ENCODE peak calls at places on chromosomes 2 and 18, in eight cellular contexts. G is AG08395, F is NCI-H1417, L is cardiac septum, Z is left cardiac atrium, K is iris pigment epithelial cell, C is uterus, I is caudate nucleus. S is an unnamed sample.

GRCh38 chr18:2502880-2503279 is 68.4 kb downstream of the METTL4 start:
- DNase-seq in C (no peak), I (no peak), F (no peak), K (no peak), Z (no peak), L (no peak), G (no peak), S (no peak)

GRCh38 chr2:102024410-102024809 is 32.6 kb downstream of the IL1R2 start:
- DNase-seq in F (no peak), G (no peak), I (no peak), L (no peak), C (no peak), Z (no peak), K (no peak), S (no peak)

GRCh38 chr18:46469186-46469915 is 187.7 kb downstream of the LOXHD1 start:
- DNase-seq in L (no peak), G (no peak), K (no peak), C (no peak), F (peak), I (no peak), Z (no peak), S (no peak)

GRCh38 chr2:239468491-239469017 is 67.7 kb upstream of the HDAC4 start:
- DNase-seq in G (no peak), I (no peak), Z (no peak), K (no peak), C (no peak), L (peak), F (no peak), S (no peak)

GRCh38 chr2:171141320-171141719 is 19.4 kb downstream of the TLK1 start:
- DNase-seq in G (peak), C (no peak), K (peak), F (no peak), I (no peak), Z (no peak), L (no peak), S (no peak)

GRCh38 chr2:27133195-27133875 is 1.1 kb downstream of the PREB start:
- DNase-seq in K (no peak), L (no peak), C (no peak), I (peak), Z (no peak), G (no peak), F (no peak), S (no peak)

GRCh38 chr2:172299741-172300140 is 127.6 kb upstream of the ITGA6 start:
- DNase-seq in G (peak), C (no peak), L (no peak), I (no peak), K (no peak), F (peak), Z (no peak), S (no peak)

GRCh38 chr2:40097691-40098376 is 318.8 kb upstream of the THUMPD2 start:
- DNase-seq in K (peak), I (no peak), G (peak), F (peak), L (no peak), Z (no peak), C (no peak), S (no peak)

GRCh38 chr2:66578067-66578852 is 143.3 kb downstream of the MEIS1 start:
- DNase-seq in K (no peak), G (no peak), C (peak), L (no peak), I (no peak), Z (no peak), F (peak), S (no peak)

GRCh38 chr18:51132256-51132935 is 65.1 kb downstream of the MEX3C start:
- DNase-seq in K (no peak), G (no peak), Z (no peak), C (no peak), I (no peak), F (no peak), L (peak), S (no peak)

GRCh38 chr2:239955086-239955988 is 69.8 kb downstream of the NDUFA10 start:
- DNase-seq in Z (no peak), C (no peak), L (peak), F (no peak), G (no peak), K (no peak), I (no peak), S (no peak)

GRCh38 chr2:176445831-176446433 is 176.7 kb downstream of the MTX2 start:
- DNase-seq in C (no peak), G (peak), I (no peak), K (peak), Z (no peak), F (peak), L (no peak), S (no peak)

GRCh38 chr2:66899109-66899508 is 464.2 kb downstream of the MEIS1 start:
- DNase-seq in F (peak), K (peak), L (no peak), Z (no peak), I (no peak), G (no peak), C (no peak), S (no peak)

GRCh38 chr2:165634855-165635254 is 159.2 kb downstream of the GALNT3 start:
- DNase-seq in L (no peak), G (no peak), C (peak), K (peak), F (peak), Z (peak), I (peak), S (no peak)

GRCh38 chr2:36193680-36194079 is 161.9 kb upstream of the CRIM1 start:
- DNase-seq in I (peak), C (no peak), Z (no peak), L (no peak), F (no peak), G (no peak), K (no peak), S (no peak)

GRCh38 chr18:10421859-10422258 is 32.6 kb upstream of the APCDD1 start:
- DNase-seq in C (no peak), L (no peak), I (no peak), Z (no peak), F (no peak), K (peak), G (peak), S (no peak)

GRCh38 chr2:154908312-154908711 is 209.8 kb downstream of the KCNJ3 start:
- DNase-seq in Z (no peak), I (no peak), G (no peak), K (no peak), L (no peak), C (no peak), F (no peak), S (no peak)

GRCh38 chr2:70706026-70706795 is 61.8 kb downstream of the ADD2 start:
- DNase-seq in G (no peak), Z (no peak), I (no peak), L (no peak), F (no peak), C (no peak), K (no peak), S (no peak)

GRCh38 chr2:238596571-238597551 is 170.1 kb downstream of the ASB1 start:
- DNase-seq in F (no peak), I (no peak), Z (peak), L (peak), C (peak), G (peak), K (peak), S (no peak)

GRCh38 chr2:226589043-226589442 is 210.6 kb downstream of the IRS1 start:
- DNase-seq in Z (no peak), C (no peak), F (no peak), K (no peak), L (no peak), G (no peak), I (no peak), S (no peak)

GRCh38 chr18:37282386-37283037 is 283.1 kb downstream of the CELF4 start:
- DNase-seq in K (no peak), I (no peak), Z (no peak), F (peak), G (no peak), L (no peak), C (no peak), S (no peak)

GRCh38 chr2:121128741-121129659 is 156.0 kb downstream of the TFCP2L1 start:
- DNase-seq in Z (no peak), I (no peak), K (peak), C (no peak), L (peak), G (peak), F (no peak), S (no peak)

GRCh38 chr2:47251404-47251675 is 96.2 kb upstream of the STPG4 start:
- DNase-seq in L (no peak), I (no peak), F (no peak), K (no peak), G (no peak), C (no peak), Z (no peak), S (no peak)

S was measured in activated T-helper 1 cell treated with anti-CD3 and anti-CD28 coated beads, Interleukin-12 subunit alpha, Interleukin-12 subunit beta, Interleukin-2, Interleukin-4 antibody, amounts not matched to agents 30 ng/mL and 10 ng/mL and 1 ng/mL, durations not matched to agents 14 hours and 24 hours and 36 hours.